ENCODE peak calls at places on chromosomes 3 and 15, in four cellular contexts. Y is trophoblast cell, Z is IMR-90, E is H1. D is an unnamed sample.

GRCh38 chr15:70390723-70391122 is 293.0 kb upstream of the TLE3 start:
- DNase-seq in Y (no peak), Z (no peak), E (no peak), D (no peak)

GRCh38 chr3:154273381-154273780 is 50.9 kb downstream of the DHX36 start:
- DNase-seq in Y (no peak), Z (no peak), E (no peak), D (no peak)

GRCh38 chr3:27387625-27388024 is 18.4 kb upstream of the NEK10 start:
- DNase-seq in Y (no peak), Z (peak), E (no peak), D (no peak)

GRCh38 chr3:152349397-152349796 is 80.7 kb downstream of the MBNL1 start:
- DNase-seq in Y (no peak), Z (peak), E (no peak), D (no peak)

GRCh38 chr15:101054991-101055390 is 135.8 kb downstream of the LRRK1 start:
- DNase-seq in Y (peak), Z (no peak), E (no peak), D (no peak)

GRCh38 chr3:105836533-105836932 is 32.3 kb downstream of the CBLB start:
- DNase-seq in Y (no peak), Z (peak), E (no peak), D (no peak)

GRCh38 chr3:172129868-172130751 is 90.7 kb downstream of the FNDC3B start:
- DNase-seq in Y (peak), Z (peak), E (no peak), D (no peak)

GRCh38 chr3:126014252-126014651 is 45.3 kb downstream of the ROPN1B start:
- DNase-seq in Y (no peak), Z (peak), E (no peak), D (no peak)

GRCh38 chr3:45120615-45121158 is 25.5 kb downstream of the CDCP1 start:
- DNase-seq in Y (no peak), Z (no peak), E (no peak), D (no peak)

GRCh38 chr3:52181543-52181942 is 16.4 kb upstream of the ALAS1 start:
- DNase-seq in Y (peak), Z (peak), E (no peak), D (no peak)

GRCh38 chr15:85411992-85412538 is 31.7 kb downstream of the AKAP13 start:
- DNase-seq in Y (no peak), Z (peak), E (no peak), D (no peak)

GRCh38 chr3:66609660-66610547 is 109.1 kb upstream of the LRIG1 start:
- DNase-seq in Y (no peak), Z (peak), E (no peak), D (peak)

GRCh38 chr3:46694520-46694919 is 1.0 kb upstream of the ALS2CL start:
- DNase-seq in Y (no peak), Z (no peak), E (no peak), D (no peak)

GRCh38 chr3:177893321-177893720 is 642.9 kb upstream of the KCNMB2 start:
- DNase-seq in Y (no peak), Z (no peak), E (no peak), D (no peak)

GRCh38 chr15:73336756-73337155 is 32.0 kb downstream of the HCN4 start:
- DNase-seq in Y (no peak), Z (no peak), E (no peak), D (no peak)

GRCh38 chr3:49351521-49352011 is 6.6 kb downstream of the GPX1 start:
- DNase-seq in Y (no peak), Z (peak), E (no peak), D (no peak)

GRCh38 chr3:55524565-55525244 is 37.6 kb upstream of the WNT5A start:
- DNase-seq in Y (peak), Z (peak), E (no peak), D (no peak)

GRCh38 chr15:74994236-74994635 is 1.1 kb upstream of the SCAMP5 start:
- DNase-seq in Y (no peak), Z (no peak), E (no peak), D (no peak)

GRCh38 chr3:34783881-34784280 is 855.4 kb upstream of the ARPP21 start:
- DNase-seq in Y (no peak), Z (no peak), E (no peak), D (no peak)

GRCh38 chr3:195905970-195906864 is 2.1 kb downstream of the TNK2 start:
- DNase-seq in Y (no peak), Z (peak), E (no peak), D (no peak)

GRCh38 chr3:65412591-65412990 is 626.1 kb downstream of the MAGI1 start:
- DNase-seq in Y (no peak), Z (no peak), E (no peak), D (no peak)

GRCh38 chr15:77033729-77034619 is 36.9 kb downstream of the TSPAN3 start:
- DNase-seq in Y (no peak), Z (no peak), E (no peak), D (no peak)

GRCh38 chr3:56776551-56776950 is 25.2 kb downstream of the ARHGEF3 start:
- DNase-seq in Y (no peak), Z (no peak), E (no peak), D (no peak)

GRCh38 chr3:171654809-171655208 is 155.5 kb downstream of the PLD1 start:
- DNase-seq in Y (no peak), Z (peak), E (no peak), D (no peak)

GRCh38 chr3:146131616-146132410 is 29.2 kb downstream of the PLOD2 start:
- DNase-seq in Y (peak), Z (peak), E (no peak), D (no peak)

GRCh38 chr3:7445331-7445730 is 584.4 kb downstream of the GRM7 start:
- DNase-seq in Y (no peak), Z (no peak), E (no peak), D (no peak)

GRCh38 chr3:56758539-56758981 is 43.2 kb downstream of the ARHGEF3 start:
- DNase-seq in Y (peak), Z (peak), E (no peak), D (no peak)

GRCh38 chr3:184765730-184766074 is 46.3 kb upstream of the VPS8 start:
- DNase-seq in Y (peak), Z (peak), E (no peak), D (no peak)

GRCh38 chr3:30319713-30320112 is 286.7 kb upstream of the TGFBR2 start:
- DNase-seq in Y (peak), Z (peak), E (peak), D (no peak)

GRCh38 chr3:196941846-196942225 is 492 bp downstream of the NCBP2 start:
- DNase-seq in Y (peak), Z (peak), E (no peak), D (no peak)
- H2BK5ac ChIP-seq in Y (peak), Z (peak), E (peak), D (peak)

DNA sequence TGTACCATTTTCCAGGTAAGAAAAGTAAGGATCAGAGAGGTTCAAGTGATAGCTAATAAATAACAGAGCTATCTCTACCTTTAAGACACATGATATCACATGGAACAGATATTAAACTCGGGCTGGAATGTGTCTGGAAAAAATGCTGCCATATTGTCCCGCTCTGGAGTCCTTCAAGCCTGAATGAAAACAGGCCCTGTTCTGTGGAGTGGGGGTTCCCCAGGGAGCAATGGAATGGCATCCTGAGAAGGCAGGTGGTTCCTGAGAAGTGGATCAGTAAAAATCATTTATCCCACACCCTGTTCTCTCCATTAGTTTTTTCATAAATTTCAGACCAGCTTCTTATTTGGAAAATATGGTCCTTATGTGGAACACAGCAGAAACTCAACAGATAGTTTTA is 57.3 kb upstream of the PRTG start:
- DNase-seq in Y (no peak), Z (no peak), E (no peak), D (no peak)
- H4K91ac ChIP-seq in Y (peak), Z (no peak), E (no peak), D (no peak)

DNA sequence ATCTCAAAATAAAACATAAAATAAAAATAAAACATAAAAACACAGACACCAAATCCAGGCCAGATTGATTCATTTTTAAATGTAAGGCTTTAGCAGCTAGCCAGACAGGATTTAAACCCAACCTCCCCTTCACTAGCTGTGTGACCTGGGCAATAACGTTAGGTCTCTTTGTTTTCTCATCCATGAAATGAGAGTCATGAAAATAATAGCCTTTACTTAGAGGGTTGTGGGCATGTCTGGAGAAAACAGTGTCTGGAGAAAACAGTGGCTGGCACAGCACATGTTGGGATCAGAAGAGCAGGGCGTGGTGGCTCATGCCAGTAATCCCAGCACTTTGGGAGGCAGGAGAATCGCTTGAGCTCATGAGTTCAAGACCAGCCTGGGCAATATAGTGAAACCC is 1.8 kb upstream of the DPPA4 start:
- DNase-seq in Y (no peak), Z (no peak), E (no peak), D (no peak)
- H4K8ac ChIP-seq in Y (no peak), Z (no peak), E (no peak), D (no peak)

GRCh38 chr3:141909408-141909807 is 33.0 kb downstream of the ATP1B3 start:
- DNase-seq in Y (no peak), Z (no peak), E (no peak), D (no peak)
- H2BK5ac ChIP-seq in Y (no peak), Z (no peak), E (no peak), D (no peak)

GRCh38 chr15:34514251-34514760 is 69.1 kb downstream of the GOLGA8B start:
- DNase-seq in Y (no peak), Z (no peak), E (no peak), D (no peak)
- H4K91ac ChIP-seq in Y (no peak), Z (no peak), E (no peak), D (no peak)

GRCh38 chr15:40062816-40063562 is 24.0 kb upstream of the SRP14 start:
- DNase-seq in Y (no peak), Z (no peak), E (no peak), D (no peak)

GRCh38 chr15:40065166-40065565 is 26.2 kb upstream of the SRP14 start:
- DNase-seq in Y (no peak), Z (no peak), E (no peak), D (no peak)

GRCh38 chr15:40066531-40066930 is 27.6 kb upstream of the SRP14 start:
- DNase-seq in Y (no peak), Z (no peak), E (no peak), D (no peak)

GRCh38 chr15:40063563-40064011 is 24.6 kb upstream of the SRP14 start:
- DNase-seq in Y (no peak), Z (peak), E (no peak), D (no peak)

DNA sequence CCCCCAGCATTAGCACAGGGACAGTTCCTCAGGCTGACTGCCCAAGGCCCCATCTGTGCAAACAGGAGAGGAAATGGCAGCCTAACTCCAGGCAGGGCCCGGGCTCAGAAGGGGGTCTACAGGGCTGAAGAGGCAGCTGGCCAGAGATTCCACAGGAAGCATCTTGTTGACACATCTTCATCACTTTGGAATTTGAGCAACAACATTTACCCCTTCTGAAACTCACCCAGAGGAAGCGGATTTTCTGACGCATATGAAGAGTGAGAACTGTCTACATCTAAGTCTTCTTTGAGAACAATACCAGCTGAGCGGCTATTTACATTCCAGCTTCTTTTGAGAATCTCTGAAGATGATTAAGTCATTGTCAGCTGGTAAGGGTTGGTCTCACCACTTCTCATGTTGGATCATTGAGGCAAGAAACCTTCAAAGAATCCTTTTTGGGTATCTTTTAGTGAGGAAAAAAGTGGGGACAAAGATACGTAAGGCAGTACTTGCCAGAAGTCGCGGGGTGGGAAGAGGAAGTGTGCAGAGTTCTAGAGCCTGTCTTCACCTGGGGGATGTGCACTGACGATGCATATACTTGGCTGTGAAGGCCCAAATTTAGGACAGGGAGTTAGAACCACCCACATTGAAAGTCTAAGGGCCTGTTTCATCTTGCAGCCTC is 25.4 kb upstream of the SRP14 start:
- DNase-seq in Y (no peak), Z (peak), E (no peak), D (no peak)
- H4K8ac ChIP-seq in Y (no peak), Z (peak), E (no peak), D (no peak)

GRCh38 chr15:56918046-56918906 is at the start of gene TCF12:
- DNase-seq in Y (peak), Z (peak), E (peak), D (peak)
- H2BK5ac ChIP-seq in Y (peak), Z (peak), E (peak), D (peak)

GRCh38 chr15:48298914-48299313 is 32.3 kb upstream of the DUT start:
- DNase-seq in Y (no peak), Z (no peak), E (no peak), D (no peak)

GRCh38 chr15:48304398-48304797 is 26.8 kb upstream of the DUT start:
- DNase-seq in Y (no peak), Z (no peak), E (no peak), D (no peak)

GRCh38 chr15:48297668-48298067 is 33.6 kb upstream of the DUT start:
- DNase-seq in Y (no peak), Z (no peak), E (no peak), D (no peak)

DNA sequence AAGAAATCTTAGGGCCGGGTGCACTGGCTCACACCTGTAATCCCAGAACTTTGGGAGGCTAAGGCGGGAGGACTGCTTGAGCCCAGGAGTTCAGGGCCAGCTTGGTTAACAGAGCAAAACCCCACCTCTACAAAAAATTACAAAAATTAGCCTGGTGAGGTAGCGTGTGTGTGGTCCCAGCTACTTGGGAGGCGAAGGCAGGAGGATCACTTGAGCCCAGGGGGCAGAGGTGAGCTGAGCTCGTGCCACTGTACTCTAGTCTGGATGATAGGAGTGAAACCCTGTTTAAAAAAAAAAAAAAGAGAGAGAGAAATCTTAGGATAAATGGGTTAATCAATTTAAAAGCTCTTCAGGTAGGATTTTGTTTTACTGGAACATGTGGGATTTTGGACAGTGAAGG is 31.2 kb upstream of the DUT start:
- DNase-seq in Y (no peak), Z (no peak), E (no peak), D (no peak)
- H4K91ac ChIP-seq in Y (no peak), Z (no peak), E (no peak), D (no peak)

GRCh38 chr3:53227993-53228885 is 27.6 kb downstream of the TKT start:
- DNase-seq in Y (no peak), Z (no peak), E (no peak), D (no peak)
- H4K8ac ChIP-seq in Y (no peak), Z (no peak), E (no peak), D (no peak)

D was measured in neuronal stem cell.